ENCODE peak calls at places on chromosomes 7 and 10, in ten cellular contexts. One of them, this sample, is unnamed.

GRCh38 chr10:63611078-63611477 is 89.9 kb downstream of the REEP3 start:
- DNase-seq in fibroblast of villous mesenchyme: peak; percentile 37
- DNase-seq in fibroblast of mammary gland: peak; percentile 61
- DNase-seq in stomach: no peak
- DNase-seq in PC-9: no peak
- DNase-seq in neuronal stem cell: no peak
- DNase-seq in H7: no peak
- DNase-seq in AG10803: peak; percentile 25
- DNase-seq in cardiac fibroblast: peak; percentile 62
- DNase-seq in heart left ventricle: no peak
- DNase-seq in this sample: no peak

GRCh38 chr10:121058082-121058481 is 206.9 kb downstream of the WDR11 start:
- DNase-seq in fibroblast of villous mesenchyme: no peak
- DNase-seq in fibroblast of mammary gland: no peak
- DNase-seq in stomach: no peak
- DNase-seq in PC-9: no peak
- DNase-seq in neuronal stem cell: no peak
- DNase-seq in H7: no peak
- DNase-seq in AG10803: no peak
- DNase-seq in cardiac fibroblast: no peak
- DNase-seq in heart left ventricle: no peak
- DNase-seq in this sample: no peak

GRCh38 chr7:30764030-30764991 is 6.9 kb upstream of the MINDY4 start:
- DNase-seq in fibroblast of villous mesenchyme: peak; percentile 81
- DNase-seq in fibroblast of mammary gland: peak; percentile 49
- DNase-seq in stomach: no peak
- DNase-seq in PC-9: no peak
- DNase-seq in neuronal stem cell: no peak
- DNase-seq in H7: no peak
- DNase-seq in AG10803: peak; percentile 85
- DNase-seq in cardiac fibroblast: peak; percentile 34
- DNase-seq in heart left ventricle: peak; percentile 55
- DNase-seq in this sample: no peak

GRCh38 chr7:45181286-45181960 is 23.8 kb downstream of the RAMP3 start:
- DNase-seq in fibroblast of villous mesenchyme: no peak
- DNase-seq in fibroblast of mammary gland: no peak
- DNase-seq in stomach: no peak
- DNase-seq in PC-9: no peak
- DNase-seq in neuronal stem cell: no peak
- DNase-seq in H7: no peak
- DNase-seq in AG10803: no peak
- DNase-seq in cardiac fibroblast: no peak
- DNase-seq in heart left ventricle: no peak
- DNase-seq in this sample: no peak

GRCh38 chr7:2621948-2622640 is 9.7 kb upstream of the TTYH3 start:
- DNase-seq in fibroblast of villous mesenchyme: peak; percentile 22
- DNase-seq in fibroblast of mammary gland: no peak
- DNase-seq in stomach: no peak
- DNase-seq in PC-9: no peak
- DNase-seq in neuronal stem cell: no peak
- DNase-seq in H7: peak; percentile 92
- DNase-seq in AG10803: no peak
- DNase-seq in cardiac fibroblast: no peak
- DNase-seq in heart left ventricle: no peak
- DNase-seq in this sample: peak; percentile 96

GRCh38 chr10:10796774-10797415 is 220.8 kb upstream of the CELF2 start:
- DNase-seq in fibroblast of villous mesenchyme: peak; percentile 42
- DNase-seq in fibroblast of mammary gland: peak; percentile 49
- DNase-seq in stomach: no peak
- DNase-seq in PC-9: no peak
- DNase-seq in neuronal stem cell: no peak
- DNase-seq in H7: peak; percentile 21
- DNase-seq in AG10803: peak; percentile 25
- DNase-seq in cardiac fibroblast: peak; percentile 65
- DNase-seq in heart left ventricle: no peak
- DNase-seq in this sample: no peak

GRCh38 chr10:72076756-72077155 is 11.6 kb downstream of the SPOCK2 start:
- DNase-seq in fibroblast of villous mesenchyme: no peak
- DNase-seq in fibroblast of mammary gland: no peak
- DNase-seq in stomach: no peak
- DNase-seq in PC-9: no peak
- DNase-seq in neuronal stem cell: no peak
- DNase-seq in H7: peak; percentile 38
- DNase-seq in AG10803: no peak
- DNase-seq in cardiac fibroblast: no peak
- DNase-seq in heart left ventricle: peak; percentile 4
- DNase-seq in this sample: no peak

GRCh38 chr7:107327986-107328569 is 141.8 kb upstream of the GPR22 start:
- DNase-seq in fibroblast of villous mesenchyme: peak; percentile 34
- DNase-seq in fibroblast of mammary gland: no peak
- DNase-seq in stomach: no peak
- DNase-seq in PC-9: peak; percentile 38
- DNase-seq in neuronal stem cell: no peak
- DNase-seq in H7: no peak
- DNase-seq in AG10803: peak; percentile 42
- DNase-seq in cardiac fibroblast: peak; percentile 28
- DNase-seq in heart left ventricle: no peak
- DNase-seq in this sample: no peak

GRCh38 chr10:49151025-49151445 is 17.2 kb upstream of the FAM170B start:
- DNase-seq in fibroblast of villous mesenchyme: no peak
- DNase-seq in fibroblast of mammary gland: no peak
- DNase-seq in stomach: no peak
- DNase-seq in PC-9: no peak
- DNase-seq in neuronal stem cell: no peak
- DNase-seq in H7: no peak
- DNase-seq in AG10803: peak; percentile 24
- DNase-seq in cardiac fibroblast: no peak
- DNase-seq in heart left ventricle: no peak
- DNase-seq in this sample: no peak

GRCh38 chr7:21941570-21942224 is 4.0 kb downstream of the CDCA7L start:
- DNase-seq in fibroblast of villous mesenchyme: peak; percentile 66
- DNase-seq in fibroblast of mammary gland: peak; percentile 24
- DNase-seq in stomach: peak; percentile 57
- DNase-seq in PC-9: no peak
- DNase-seq in neuronal stem cell: no peak
- DNase-seq in H7: no peak
- DNase-seq in AG10803: peak; percentile 22
- DNase-seq in cardiac fibroblast: no peak
- DNase-seq in heart left ventricle: no peak
- DNase-seq in this sample: no peak

GRCh38 chr10:62817120-62817762 is 1.1 kb upstream of the EGR2 start:
- DNase-seq in fibroblast of villous mesenchyme: no peak
- DNase-seq in fibroblast of mammary gland: no peak
- DNase-seq in stomach: no peak
- DNase-seq in PC-9: peak; percentile 37
- DNase-seq in neuronal stem cell: peak; percentile 27
- DNase-seq in H7: peak; percentile 66
- DNase-seq in AG10803: peak; percentile 48
- DNase-seq in cardiac fibroblast: no peak
- DNase-seq in heart left ventricle: peak; percentile 60
- DNase-seq in this sample: peak; percentile 41

GRCh38 chr7:156464339-156464738 is 176.2 kb upstream of the RNF32 start:
- DNase-seq in fibroblast of villous mesenchyme: no peak
- DNase-seq in fibroblast of mammary gland: no peak
- DNase-seq in stomach: no peak
- DNase-seq in PC-9: no peak
- DNase-seq in neuronal stem cell: no peak
- DNase-seq in H7: no peak
- DNase-seq in AG10803: no peak
- DNase-seq in cardiac fibroblast: no peak
- DNase-seq in heart left ventricle: no peak
- DNase-seq in this sample: no peak

GRCh38 chr7:88254721-88255120 is 34.9 kb upstream of the SRI start:
- DNase-seq in fibroblast of villous mesenchyme: no peak
- DNase-seq in fibroblast of mammary gland: peak; percentile 75
- DNase-seq in stomach: no peak
- DNase-seq in PC-9: peak; percentile 89
- DNase-seq in neuronal stem cell: no peak
- DNase-seq in H7: no peak
- DNase-seq in AG10803: no peak
- DNase-seq in cardiac fibroblast: peak; percentile 39
- DNase-seq in heart left ventricle: no peak
- DNase-seq in this sample: no peak

GRCh38 chr7:159139639-159140038 is 5.0 kb downstream of the VIPR2 start:
- DNase-seq in fibroblast of villous mesenchyme: no peak
- DNase-seq in fibroblast of mammary gland: no peak
- DNase-seq in stomach: peak; percentile 14
- DNase-seq in PC-9: no peak
- DNase-seq in neuronal stem cell: no peak
- DNase-seq in H7: no peak
- DNase-seq in AG10803: no peak
- DNase-seq in cardiac fibroblast: no peak
- DNase-seq in heart left ventricle: peak; percentile 10
- DNase-seq in this sample: no peak

GRCh38 chr7:128742206-128742605 is 3.0 kb downstream of the CALU start:
- DNase-seq in fibroblast of villous mesenchyme: peak; percentile 79
- DNase-seq in fibroblast of mammary gland: peak; percentile 94
- DNase-seq in stomach: no peak
- DNase-seq in PC-9: no peak
- DNase-seq in neuronal stem cell: no peak
- DNase-seq in H7: no peak
- DNase-seq in AG10803: peak; percentile 90
- DNase-seq in cardiac fibroblast: peak; percentile 88
- DNase-seq in heart left ventricle: no peak
- DNase-seq in this sample: no peak

GRCh38 chr7:91324663-91325062 is 60.4 kb downstream of the FZD1 start:
- DNase-seq in fibroblast of villous mesenchyme: no peak
- DNase-seq in fibroblast of mammary gland: no peak
- DNase-seq in stomach: no peak
- DNase-seq in PC-9: no peak
- DNase-seq in neuronal stem cell: no peak
- DNase-seq in H7: no peak
- DNase-seq in AG10803: no peak
- DNase-seq in cardiac fibroblast: no peak
- DNase-seq in heart left ventricle: no peak
- DNase-seq in this sample: no peak

GRCh38 chr10:97540669-97541500 is 31.7 kb upstream of the ANKRD2 start:
- DNase-seq in fibroblast of villous mesenchyme: no peak
- DNase-seq in fibroblast of mammary gland: peak; percentile 49
- DNase-seq in stomach: no peak
- DNase-seq in PC-9: no peak
- DNase-seq in neuronal stem cell: no peak
- DNase-seq in H7: peak; percentile 62
- DNase-seq in AG10803: no peak
- DNase-seq in cardiac fibroblast: no peak
- DNase-seq in heart left ventricle: peak; percentile 47
- DNase-seq in this sample: peak; percentile 64

GRCh38 chr10:13016886-13017285 is 15.4 kb upstream of the CCDC3 start:
- DNase-seq in fibroblast of villous mesenchyme: no peak
- DNase-seq in fibroblast of mammary gland: no peak
- DNase-seq in stomach: no peak
- DNase-seq in PC-9: no peak
- DNase-seq in neuronal stem cell: no peak
- DNase-seq in H7: no peak
- DNase-seq in AG10803: no peak
- DNase-seq in cardiac fibroblast: no peak
- DNase-seq in heart left ventricle: no peak
- DNase-seq in this sample: no peak
- H3K4me3 ChIP-seq in fibroblast of villous mesenchyme: no peak overlapping the region
- H3K4me3 ChIP-seq in fibroblast of mammary gland: no peak overlapping the region
- H3K4me3 ChIP-seq in stomach: no peak overlapping the region
- H3K4me3 ChIP-seq in PC-9: no peak overlapping the region
- H3K4me3 ChIP-seq in neuronal stem cell: no peak overlapping the region
- H3K4me3 ChIP-seq in H7: no peak overlapping the region
- H3K4me3 ChIP-seq in AG10803: no peak overlapping the region
- H3K4me3 ChIP-seq in cardiac fibroblast: no peak overlapping the region
- H3K4me3 ChIP-seq in heart left ventricle: no peak overlapping the region
- H3K4me3 ChIP-seq in this sample: no peak overlapping the region

DNA sequence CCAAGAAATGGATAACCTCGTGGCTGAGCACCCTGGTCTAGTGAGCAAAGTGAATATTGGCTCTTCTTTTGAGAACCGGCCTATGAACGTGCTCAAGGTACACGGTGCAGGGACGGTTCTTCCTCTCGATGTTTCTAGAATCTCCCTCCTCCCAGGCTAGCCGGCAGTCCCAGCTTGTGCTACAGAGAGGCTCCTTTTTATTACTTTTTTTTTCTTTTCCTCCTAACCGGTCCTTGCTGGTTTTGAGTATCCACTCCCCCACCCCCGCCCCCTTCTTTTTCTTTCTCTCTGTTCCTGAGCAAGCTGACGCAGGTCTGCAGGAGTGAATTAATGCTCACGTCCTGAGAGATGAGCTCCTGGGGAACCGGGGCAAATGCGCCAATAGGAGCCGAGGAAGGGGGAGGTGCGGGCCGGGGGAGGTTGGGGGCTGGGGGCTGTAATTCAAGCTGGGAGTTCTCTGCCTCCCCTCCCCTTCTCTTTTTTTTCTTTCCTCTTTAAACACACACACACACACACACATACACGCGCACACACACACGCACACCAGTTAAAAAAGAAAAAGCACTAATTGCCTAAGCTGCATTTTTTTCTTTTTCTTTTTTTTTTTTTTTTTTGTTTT is 6.5 kb downstream of the CPA2 start:
- DNase-seq in fibroblast of villous mesenchyme: peak; percentile 94
- DNase-seq in fibroblast of mammary gland: no peak
- DNase-seq in stomach: no peak
- DNase-seq in PC-9: no peak
- DNase-seq in neuronal stem cell: peak; percentile 95
- DNase-seq in H7: peak; percentile 90
- DNase-seq in AG10803: peak; percentile 28
- DNase-seq in cardiac fibroblast: no peak
- DNase-seq in heart left ventricle: no peak
- DNase-seq in this sample: peak; percentile 73
- H3K4me3 ChIP-seq in fibroblast of villous mesenchyme: no peak overlapping the region
- H3K4me3 ChIP-seq in fibroblast of mammary gland: no peak overlapping the region
- H3K4me3 ChIP-seq in stomach: peak overlapping the region; percentile 28
- H3K4me3 ChIP-seq in PC-9: no peak overlapping the region
- H3K4me3 ChIP-seq in neuronal stem cell: no peak overlapping the region
- H3K4me3 ChIP-seq in H7: peak overlapping the region; percentile 0
- H3K4me3 ChIP-seq in AG10803: peak overlapping the region; percentile 26
- H3K4me3 ChIP-seq in cardiac fibroblast: no peak overlapping the region
- H3K4me3 ChIP-seq in heart left ventricle: peak overlapping the region; percentile 29
- H3K4me3 ChIP-seq in this sample: no peak overlapping the region

GRCh38 chr10:119211176-119211575 is 3.8 kb downstream of the GRK5 start:
- DNase-seq in fibroblast of villous mesenchyme: peak; percentile 91
- DNase-seq in fibroblast of mammary gland: peak; percentile 46
- DNase-seq in stomach: no peak
- DNase-seq in PC-9: no peak
- DNase-seq in neuronal stem cell: no peak
- DNase-seq in H7: no peak
- DNase-seq in AG10803: peak; percentile 83
- DNase-seq in cardiac fibroblast: peak; percentile 75
- DNase-seq in heart left ventricle: no peak
- DNase-seq in this sample: peak; percentile 77
- H3K4me3 ChIP-seq in fibroblast of villous mesenchyme: peak overlapping the region; percentile 99
- H3K4me3 ChIP-seq in fibroblast of mammary gland: no peak overlapping the region
- H3K4me3 ChIP-seq in stomach: peak overlapping the region; percentile 27
- H3K4me3 ChIP-seq in PC-9: no peak overlapping the region
- H3K4me3 ChIP-seq in neuronal stem cell: no peak overlapping the region
- H3K4me3 ChIP-seq in H7: no peak overlapping the region
- H3K4me3 ChIP-seq in AG10803: no peak overlapping the region
- H3K4me3 ChIP-seq in cardiac fibroblast: no peak overlapping the region
- H3K4me3 ChIP-seq in heart left ventricle: peak overlapping the region; percentile 93
- H3K4me3 ChIP-seq in this sample: no peak overlapping the region

DNA sequence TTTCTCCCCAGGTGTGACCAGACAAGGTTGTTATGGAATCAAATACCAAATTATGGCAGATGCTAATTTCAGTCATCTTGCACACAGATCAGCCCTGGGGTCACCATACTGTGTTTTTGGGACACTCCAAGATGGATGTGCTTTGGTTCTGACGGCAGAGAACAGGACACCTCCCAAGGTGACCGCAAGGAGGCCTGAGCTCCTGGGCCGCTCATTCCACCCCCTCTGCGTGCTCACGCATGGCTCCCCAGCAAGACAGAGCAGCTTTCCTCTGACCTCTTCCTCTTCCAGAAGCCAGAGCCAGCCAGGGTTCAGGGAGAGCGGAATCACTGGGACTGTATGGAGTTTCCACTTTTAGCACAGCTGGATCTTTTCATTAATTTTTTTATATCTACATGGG is 402.8 kb downstream of the DNAJB6 start:
- DNase-seq in fibroblast of villous mesenchyme: no peak
- DNase-seq in fibroblast of mammary gland: no peak
- DNase-seq in stomach: no peak
- DNase-seq in PC-9: no peak
- DNase-seq in neuronal stem cell: no peak
- DNase-seq in H7: no peak
- DNase-seq in AG10803: no peak
- DNase-seq in cardiac fibroblast: no peak
- DNase-seq in heart left ventricle: no peak
- DNase-seq in this sample: no peak
- H3K4me3 ChIP-seq in fibroblast of villous mesenchyme: no peak overlapping the region
- H3K4me3 ChIP-seq in fibroblast of mammary gland: no peak overlapping the region
- H3K4me3 ChIP-seq in stomach: no peak overlapping the region
- H3K4me3 ChIP-seq in PC-9: no peak overlapping the region
- H3K4me3 ChIP-seq in neuronal stem cell: no peak overlapping the region
- H3K4me3 ChIP-seq in H7: no peak overlapping the region
- H3K4me3 ChIP-seq in AG10803: no peak overlapping the region
- H3K4me3 ChIP-seq in cardiac fibroblast: no peak overlapping the region
- H3K4me3 ChIP-seq in heart left ventricle: no peak overlapping the region
- H3K4me3 ChIP-seq in this sample: no peak overlapping the region